ENCODE peak calls at places on chromosomes 4 and X, in five cellular contexts. One of them, this sample, is unnamed.

GRCh38 chr4:99059550-99059949 is 29.0 kb downstream of the ADH5 start:
- DNase-seq in K562: no peak
- DNase-seq in HCT116: no peak
- DNase-seq in H1: no peak
- DNase-seq in SK-N-SH: no peak
- DNase-seq in this sample: no peak

GRCh38 chr4:9765091-9765490 is 16.3 kb upstream of the DRD5 start:
- DNase-seq in K562: no peak
- DNase-seq in HCT116: peak; percentile 31
- DNase-seq in H1: no peak
- DNase-seq in SK-N-SH: peak; percentile 23
- DNase-seq in this sample: no peak

GRCh38 chr4:42627887-42628646 is 28.8 kb downstream of the ATP8A1 start:
- DNase-seq in K562: no peak
- DNase-seq in HCT116: no peak
- DNase-seq in H1: no peak
- DNase-seq in SK-N-SH: no peak
- DNase-seq in this sample: no peak

GRCh38 chr4:13543091-13543581 is 1.2 kb downstream of the NKX3-2 start:
- DNase-seq in K562: no peak
- DNase-seq in HCT116: no peak
- DNase-seq in H1: no peak
- DNase-seq in SK-N-SH: peak; percentile 31
- DNase-seq in this sample: no peak

GRCh38 chrX:133649659-133650058 is 234.4 kb upstream of the GPC4 start:
- DNase-seq in K562: no peak
- DNase-seq in HCT116: no peak
- DNase-seq in H1: peak; percentile 58
- DNase-seq in SK-N-SH: no peak
- DNase-seq in this sample: no peak

GRCh38 chr4:90745176-90745575 is 618.0 kb downstream of the CCSER1 start:
- DNase-seq in K562: no peak
- DNase-seq in HCT116: peak; percentile 27
- DNase-seq in H1: no peak
- DNase-seq in SK-N-SH: no peak
- DNase-seq in this sample: no peak

GRCh38 chrX:13110427-13111324 is 66.3 kb upstream of the FAM9C start:
- DNase-seq in K562: no peak
- DNase-seq in HCT116: peak; percentile 33
- DNase-seq in H1: no peak
- DNase-seq in SK-N-SH: peak; percentile 4
- DNase-seq in this sample: no peak

GRCh38 chr4:96598465-96598864 is 758.6 kb downstream of the PDHA2 start:
- DNase-seq in K562: no peak
- DNase-seq in HCT116: no peak
- DNase-seq in H1: no peak
- DNase-seq in SK-N-SH: no peak
- DNase-seq in this sample: no peak

GRCh38 chrX:69556094-69557011 is 52.2 kb downstream of the NALF2 start:
- DNase-seq in K562: peak; percentile 11
- DNase-seq in HCT116: peak; percentile 84
- DNase-seq in H1: peak; percentile 73
- DNase-seq in SK-N-SH: no peak
- DNase-seq in this sample: peak; percentile 48

GRCh38 chr4:109820563-109820962 is 5.0 kb downstream of the GAR1 start:
- DNase-seq in K562: no peak
- DNase-seq in HCT116: no peak
- DNase-seq in H1: no peak
- DNase-seq in SK-N-SH: no peak
- DNase-seq in this sample: no peak

GRCh38 chr4:73740353-73740778 is at the start of gene CXCL8:
- DNase-seq in K562: peak; percentile 13
- DNase-seq in HCT116: peak; percentile 76
- DNase-seq in H1: no peak
- DNase-seq in SK-N-SH: no peak
- DNase-seq in this sample: no peak

GRCh38 chr4:108359130-108359709 is 190.5 kb upstream of the LEF1 start:
- DNase-seq in K562: no peak
- DNase-seq in HCT116: no peak
- DNase-seq in H1: no peak
- DNase-seq in SK-N-SH: no peak
- DNase-seq in this sample: no peak

GRCh38 chr4:124060261-124060918 is 652.1 kb downstream of the ANKRD50 start:
- DNase-seq in K562: no peak
- DNase-seq in HCT116: no peak
- DNase-seq in H1: no peak
- DNase-seq in SK-N-SH: peak; percentile 11
- DNase-seq in this sample: no peak

GRCh38 chrX:47637546-47638195 is 7.9 kb upstream of the CFP start:
- DNase-seq in K562: peak; percentile 30
- DNase-seq in HCT116: no peak
- DNase-seq in H1: no peak
- DNase-seq in SK-N-SH: no peak
- DNase-seq in this sample: no peak

GRCh38 chrX:107551546-107551945 is 76.8 kb upstream of the PRPS1 start:
- DNase-seq in K562: no peak
- DNase-seq in HCT116: no peak
- DNase-seq in H1: no peak
- DNase-seq in SK-N-SH: no peak
- DNase-seq in this sample: no peak

GRCh38 chr4:77617203-77617602 is 11.6 kb downstream of the CXCL13 start:
- DNase-seq in K562: no peak
- DNase-seq in HCT116: no peak
- DNase-seq in H1: no peak
- DNase-seq in SK-N-SH: no peak
- DNase-seq in this sample: no peak

GRCh38 chrX:151753313-151754041 is 18.9 kb downstream of the CNGA2 start:
- DNase-seq in K562: peak; percentile 64
- DNase-seq in HCT116: peak; percentile 13
- DNase-seq in H1: no peak
- DNase-seq in SK-N-SH: peak; percentile 64
- DNase-seq in this sample: peak; percentile 48

GRCh38 chr4:11614426-11614825 is 185.7 kb upstream of the HS3ST1 start:
- DNase-seq in K562: no peak
- DNase-seq in HCT116: peak; percentile 90
- DNase-seq in H1: no peak
- DNase-seq in SK-N-SH: no peak
- DNase-seq in this sample: peak; percentile 12

GRCh38 chr4:185380320-185380719 is 15.4 kb downstream of the LRP2BP start:
- DNase-seq in K562: no peak
- DNase-seq in HCT116: no peak
- DNase-seq in H1: no peak
- DNase-seq in SK-N-SH: no peak
- DNase-seq in this sample: no peak

GRCh38 chr4:109675843-109676242 is 27.4 kb downstream of the CASP6 start:
- DNase-seq in K562: no peak
- DNase-seq in HCT116: no peak
- DNase-seq in H1: no peak
- DNase-seq in SK-N-SH: no peak
- DNase-seq in this sample: no peak

GRCh38 chr4:122733805-122734155 is 1.3 kb downstream of the BBS12 start:
- DNase-seq in K562: no peak
- DNase-seq in HCT116: no peak
- DNase-seq in H1: no peak
- DNase-seq in SK-N-SH: no peak
- DNase-seq in this sample: no peak

GRCh38 chr4:38237139-38237538 is 276.9 kb downstream of the PTTG2 start:
- DNase-seq in K562: no peak
- DNase-seq in HCT116: no peak
- DNase-seq in H1: no peak
- DNase-seq in SK-N-SH: no peak
- DNase-seq in this sample: no peak

DNA sequence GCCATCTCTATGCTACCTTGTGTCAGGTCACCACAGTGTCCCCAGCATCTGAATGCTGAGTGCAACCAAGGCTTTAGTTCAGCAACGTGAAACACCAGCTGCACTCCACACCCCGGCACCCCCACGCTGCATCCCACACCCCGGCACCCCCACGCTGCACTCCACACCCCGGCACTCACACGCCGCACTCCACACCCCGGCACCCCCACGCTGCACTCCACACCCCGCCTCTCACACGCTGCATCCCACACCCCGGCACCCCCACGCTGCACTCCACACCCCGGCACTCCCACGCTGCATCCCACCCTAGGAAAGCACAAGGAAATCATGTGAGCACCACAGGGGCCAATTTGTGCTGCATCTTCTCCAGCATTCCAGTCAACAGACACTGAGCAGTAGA is 199.8 kb upstream of the FRG1 start:
- DNase-seq in K562: no peak
- DNase-seq in HCT116: no peak
- DNase-seq in H1: no peak
- DNase-seq in SK-N-SH: no peak
- DNase-seq in this sample: no peak
- TF ChIP-seq JUND in K562: no peak
- TF ChIP-seq JUND in HCT116: no peak
- TF ChIP-seq JUND in H1: no peak
- TF ChIP-seq JUND in SK-N-SH: no peak
- TF ChIP-seq JUND in this sample: no peak

GRCh38 chr4:188722911-188723310 is 583.7 kb downstream of the TRIML1 start:
- DNase-seq in K562: no peak
- DNase-seq in HCT116: no peak
- DNase-seq in H1: no peak
- DNase-seq in SK-N-SH: no peak
- DNase-seq in this sample: no peak
- TF ChIP-seq JUND in K562: no peak
- TF ChIP-seq JUND in HCT116: no peak
- TF ChIP-seq JUND in H1: no peak
- TF ChIP-seq JUND in SK-N-SH: no peak
- TF ChIP-seq JUND in this sample: no peak

GRCh38 chr4:169254546-169254983 is 16.2 kb downstream of the SH3RF1 start:
- DNase-seq in K562: no peak
- DNase-seq in HCT116: peak; percentile 62
- DNase-seq in H1: no peak
- DNase-seq in SK-N-SH: no peak
- DNase-seq in this sample: no peak
- TF ChIP-seq JUND in K562: no peak
- TF ChIP-seq JUND in HCT116: peak; percentile 63
- TF ChIP-seq JUND in H1: no peak
- TF ChIP-seq JUND in SK-N-SH: peak; percentile 71
- TF ChIP-seq JUND in this sample: no peak

DNA sequence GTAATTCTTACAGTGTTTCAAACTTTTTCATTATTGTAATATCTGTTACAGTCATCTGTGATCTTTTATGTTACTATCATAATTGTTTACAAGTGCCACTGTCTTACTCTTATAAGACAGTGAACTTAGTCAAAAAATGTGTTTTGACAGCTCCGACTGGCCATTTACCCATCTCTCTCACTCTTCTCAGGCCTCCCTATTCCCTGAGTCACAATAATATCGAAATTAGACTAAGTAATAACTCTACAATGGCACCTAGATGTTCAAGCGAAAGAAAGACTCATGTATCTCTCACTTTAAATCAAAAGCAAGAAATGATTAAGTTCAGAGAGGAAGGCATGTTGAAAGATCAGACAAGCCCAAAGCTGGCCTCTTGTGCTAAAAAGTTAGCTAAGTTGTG is 184.2 kb downstream of the CDS1 start:
- DNase-seq in K562: no peak
- DNase-seq in HCT116: no peak
- DNase-seq in H1: no peak
- DNase-seq in SK-N-SH: no peak
- DNase-seq in this sample: no peak
- TF ChIP-seq JUND in K562: no peak
- TF ChIP-seq JUND in HCT116: no peak
- TF ChIP-seq JUND in H1: no peak
- TF ChIP-seq JUND in SK-N-SH: no peak
- TF ChIP-seq JUND in this sample: no peak

DNA sequence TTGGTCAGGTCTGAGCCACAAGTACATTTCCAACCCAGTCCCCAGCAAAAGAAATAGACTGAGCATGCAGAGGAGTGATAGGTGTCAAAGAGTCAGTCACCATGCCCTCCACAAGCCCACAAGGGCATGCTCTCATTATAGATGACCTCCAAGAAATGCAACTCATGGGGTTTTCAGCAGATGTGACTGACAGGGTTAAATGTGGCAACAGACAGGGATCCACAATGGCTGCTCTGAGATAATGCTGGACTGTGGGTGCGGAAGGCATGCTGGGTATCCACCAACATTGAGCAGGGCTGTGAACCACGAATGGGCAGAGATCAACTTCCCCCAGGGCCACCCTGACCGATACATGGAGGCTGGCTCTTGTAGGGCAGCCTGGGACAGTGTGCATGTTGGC is 115.8 kb downstream of the BCOR start:
- DNase-seq in K562: no peak
- DNase-seq in HCT116: no peak
- DNase-seq in H1: no peak
- DNase-seq in SK-N-SH: no peak
- DNase-seq in this sample: no peak
- TF ChIP-seq JUND in K562: no peak
- TF ChIP-seq JUND in HCT116: no peak
- TF ChIP-seq JUND in H1: no peak
- TF ChIP-seq JUND in SK-N-SH: no peak
- TF ChIP-seq JUND in this sample: no peak

GRCh38 chrX:11064851-11065600 is 46.1 kb upstream of the HCCS start:
- DNase-seq in K562: no peak
- DNase-seq in HCT116: no peak
- DNase-seq in H1: no peak
- DNase-seq in SK-N-SH: no peak
- DNase-seq in this sample: no peak
- TF ChIP-seq JUND in K562: no peak
- TF ChIP-seq JUND in HCT116: no peak
- TF ChIP-seq JUND in H1: no peak
- TF ChIP-seq JUND in SK-N-SH: peak; percentile 46
- TF ChIP-seq JUND in this sample: no peak

GRCh38 chr4:135840781-135841180 is 1639.2 kb upstream of the PABPC4L start:
- DNase-seq in K562: no peak
- DNase-seq in HCT116: no peak
- DNase-seq in H1: no peak
- DNase-seq in SK-N-SH: no peak
- DNase-seq in this sample: no peak
- TF ChIP-seq JUND in K562: no peak
- TF ChIP-seq JUND in HCT116: no peak
- TF ChIP-seq JUND in H1: no peak
- TF ChIP-seq JUND in SK-N-SH: no peak
- TF ChIP-seq JUND in this sample: no peak